ENCODE peak calls at places on chromosomes 7 and 10, in seven cellular contexts. F is GM23338, K is heart left ventricle, A is fibroblast of lung, W is WERI-Rb-1, J is PC-9, T is cardiac muscle cell. Z is an unnamed sample.
A peak's percentile ranks its signal among the peaks of the same experiment; 100 is the strongest.

GRCh38 chr10:114290038-114290437 is 51.0 kb downstream of the VWA2 start:
- DNase-seq in F (no peak), K (peak; percentile 59), A (no peak), W (no peak), J (no peak), T (no peak), Z (no peak)

GRCh38 chr7:111735661-111736323 is 173.5 kb upstream of the IMMP2L start:
- DNase-seq in F (peak; percentile 87), K (no peak), A (peak; percentile 58), W (peak; percentile 56), J (peak; percentile 56), T (peak; percentile 66), Z (peak; percentile 86)

GRCh38 chr7:150357277-150357676 is 11.3 kb upstream of the REPIN1 start:
- DNase-seq in F (no peak), K (no peak), A (no peak), W (peak; percentile 82), J (no peak), T (no peak), Z (no peak)

GRCh38 chr7:82542665-82543064 is 99.1 kb upstream of the CACNA2D1 start:
- DNase-seq in F (no peak), K (no peak), A (peak; percentile 97), W (no peak), J (no peak), T (no peak), Z (no peak)

GRCh38 chr7:45088821-45089313 is at the start of gene NACAD:
- DNase-seq in F (peak; percentile 53), K (no peak), A (peak; percentile 28), W (peak; percentile 54), J (no peak), T (peak; percentile 28), Z (no peak)

GRCh38 chr7:111409714-111410422 is 152.4 kb downstream of the IMMP2L start:
- DNase-seq in F (peak; percentile 29), K (no peak), A (peak; percentile 78), W (no peak), J (no peak), T (no peak), Z (no peak)

GRCh38 chr10:45425628-45426563 is 51.9 kb downstream of the ALOX5 start:
- DNase-seq in F (no peak), K (no peak), A (peak; percentile 16), W (peak; percentile 86), J (peak; percentile 75), T (no peak), Z (peak; percentile 47)

GRCh38 chr10:131477457-131478205 is 166.1 kb upstream of the TCERG1L start:
- DNase-seq in F (peak; percentile 7), K (no peak), A (no peak), W (no peak), J (no peak), T (no peak), Z (peak; percentile 59)

GRCh38 chr10:1853801-1854200 is 116.5 kb upstream of the ADARB2 start:
- DNase-seq in F (no peak), K (no peak), A (no peak), W (no peak), J (no peak), T (no peak), Z (no peak)

GRCh38 chr10:110074298-110074697 is 66.5 kb downstream of the ADD3 start:
- DNase-seq in F (no peak), K (no peak), A (no peak), W (no peak), J (no peak), T (peak; percentile 42), Z (no peak)

GRCh38 chr7:122626785-122627184 is 72.1 kb downstream of the RNF133 start:
- DNase-seq in F (no peak), K (no peak), A (no peak), W (no peak), J (no peak), T (no peak), Z (no peak)

GRCh38 chr7:120272261-120272895 is 597 bp upstream of the KCND2 start:
- DNase-seq in F (peak; percentile 92), K (no peak), A (peak; percentile 45), W (peak; percentile 30), J (peak; percentile 44), T (peak; percentile 70), Z (peak; percentile 74)

DNA sequence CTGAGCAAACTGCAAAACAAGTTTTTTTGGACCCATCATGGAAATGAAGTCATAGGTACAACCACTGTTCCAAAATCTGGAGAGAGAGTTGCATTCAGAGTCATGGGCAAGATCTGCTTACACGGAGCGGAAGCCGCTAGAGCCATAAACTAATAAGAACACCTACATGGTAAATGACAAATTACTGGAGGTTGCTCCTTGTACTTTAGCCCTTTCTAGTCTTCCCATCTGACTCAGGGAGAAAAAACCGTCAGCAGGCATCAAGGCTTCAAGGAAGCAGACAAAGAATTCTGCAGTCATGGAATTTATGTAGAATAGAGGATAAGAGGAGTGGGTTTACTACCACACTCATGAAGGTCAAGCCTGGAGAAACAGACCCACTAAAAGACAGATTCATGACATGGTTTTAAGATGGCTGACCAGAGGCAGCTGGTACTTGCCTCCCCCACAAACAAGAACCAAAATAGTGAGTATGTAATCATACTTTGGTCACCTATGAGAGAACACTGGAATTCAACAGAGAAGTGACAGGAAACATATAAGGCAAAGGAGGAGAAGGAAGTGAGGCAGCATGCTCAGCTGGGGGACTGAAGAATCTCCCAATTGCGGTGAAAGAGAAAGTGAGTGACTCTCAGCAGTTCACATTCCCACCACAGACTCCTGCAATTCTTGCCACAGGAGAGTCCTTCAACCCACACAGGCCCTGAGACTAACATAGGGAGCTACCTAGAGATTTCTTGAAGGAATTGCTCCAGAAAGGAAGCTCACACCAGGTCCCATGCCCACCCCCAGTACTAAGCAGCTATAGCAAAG is 42.4 kb upstream of the ASAH2 start:
- DNase-seq in F (no peak), K (no peak), A (no peak), W (no peak), J (no peak), T (no peak), Z (no peak)
- H3K27ac ChIP-seq in F (no peak overlapping the region), K (no peak overlapping the region), A (no peak overlapping the region), W (no peak overlapping the region), J (no peak overlapping the region), T (no peak overlapping the region), Z (no peak overlapping the region)

GRCh38 chr7:127578711-127579275 is 6.6 kb downstream of the GCC1 start:
- DNase-seq in F (no peak), K (no peak), A (no peak), W (no peak), J (no peak), T (no peak), Z (no peak)

GRCh38 chr7:127581716-127582115 is 3.7 kb downstream of the GCC1 start:
- DNase-seq in F (no peak), K (no peak), A (no peak), W (no peak), J (no peak), T (no peak), Z (no peak)

GRCh38 chr7:127580612-127581011 is 4.8 kb downstream of the GCC1 start:
- DNase-seq in F (no peak), K (no peak), A (no peak), W (no peak), J (no peak), T (no peak), Z (no peak)

GRCh38 chr7:127582361-127582760 is 3.0 kb downstream of the GCC1 start:
- DNase-seq in F (no peak), K (peak; percentile 88), A (peak; percentile 34), W (no peak), J (no peak), T (no peak), Z (no peak)

DNA sequence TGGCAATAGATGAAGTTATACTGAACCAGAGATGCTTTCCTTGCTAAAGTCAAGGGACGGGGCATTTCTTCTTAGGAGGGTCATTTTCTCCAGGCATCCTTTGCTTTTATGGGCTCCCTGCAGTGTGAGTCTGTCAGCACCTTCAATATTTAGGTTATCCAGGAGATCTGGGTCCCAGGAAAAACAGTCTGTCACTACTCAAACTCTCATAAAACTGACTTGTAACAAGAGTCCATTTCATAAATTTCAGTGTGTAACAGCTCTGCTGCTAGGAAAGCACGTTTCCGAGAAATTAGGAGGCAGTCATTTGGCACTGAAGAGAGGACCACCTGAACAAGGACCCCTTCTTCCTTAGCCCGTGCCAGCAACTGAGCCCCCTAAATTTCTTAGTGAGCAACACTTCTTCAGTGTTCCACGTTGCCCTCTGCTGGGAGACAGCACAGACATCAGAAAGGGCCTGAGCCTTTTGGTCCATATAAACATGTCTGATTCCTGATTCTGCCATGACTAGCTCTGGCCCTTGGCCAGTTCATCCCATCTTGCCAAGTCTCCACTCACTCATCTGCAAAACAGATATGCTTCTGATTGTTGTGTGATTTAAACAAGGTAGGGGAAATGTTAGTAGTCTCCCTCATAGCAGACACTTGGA is 7.2 kb downstream of the GCC1 start:
- DNase-seq in F (peak; percentile 56), K (no peak), A (peak; percentile 29), W (peak; percentile 16), J (no peak), T (no peak), Z (no peak)
- TF ChIP-seq CTCF in F (peak; percentile 51), K (no peak), A (peak; percentile 38), W (peak; percentile 51), J (no peak), T (peak; percentile 18), Z (peak; percentile 67)

GRCh38 chr10:132737390-132738048 is 48.4 kb downstream of the NKX6-2 start:
- DNase-seq in F (no peak), K (peak; percentile 78), A (no peak), W (no peak), J (no peak), T (no peak), Z (no peak)
- H3K27me3 ChIP-seq in F (no peaks in the 10 kb centered on the region), K (no peaks in the 10 kb centered on the region), A (no peaks in the 10 kb centered on the region), W (no peaks in the 10 kb centered on the region), J (no peaks in the 10 kb centered on the region), T (no peaks in the 10 kb centered on the region), Z (no peaks in the 10 kb centered on the region)

GRCh38 chr7:27737178-27737577 is 2.8 kb upstream of the TAX1BP1 start:
- DNase-seq in F (no peak), K (no peak), A (no peak), W (no peak), J (no peak), T (no peak), Z (no peak)

GRCh38 chr7:27737591-27737990 is 2.4 kb upstream of the TAX1BP1 start:
- DNase-seq in F (no peak), K (no peak), A (no peak), W (no peak), J (peak; percentile 90), T (no peak), Z (no peak)

GRCh38 chr7:27740449-27741086 is 606 bp downstream of the TAX1BP1 start:
- DNase-seq in F (peak; percentile 97), K (peak; percentile 89), A (peak; percentile 69), W (peak; percentile 89), J (peak; percentile 97), T (peak; percentile 86), Z (peak; percentile 98)

GRCh38 chr7:27739914-27740448 is at the start of gene TAX1BP1:
- DNase-seq in F (peak; percentile 95), K (peak; percentile 98), A (peak; percentile 93), W (peak; percentile 95), J (peak; percentile 91), T (peak; percentile 95), Z (peak; percentile 97)

DNA sequence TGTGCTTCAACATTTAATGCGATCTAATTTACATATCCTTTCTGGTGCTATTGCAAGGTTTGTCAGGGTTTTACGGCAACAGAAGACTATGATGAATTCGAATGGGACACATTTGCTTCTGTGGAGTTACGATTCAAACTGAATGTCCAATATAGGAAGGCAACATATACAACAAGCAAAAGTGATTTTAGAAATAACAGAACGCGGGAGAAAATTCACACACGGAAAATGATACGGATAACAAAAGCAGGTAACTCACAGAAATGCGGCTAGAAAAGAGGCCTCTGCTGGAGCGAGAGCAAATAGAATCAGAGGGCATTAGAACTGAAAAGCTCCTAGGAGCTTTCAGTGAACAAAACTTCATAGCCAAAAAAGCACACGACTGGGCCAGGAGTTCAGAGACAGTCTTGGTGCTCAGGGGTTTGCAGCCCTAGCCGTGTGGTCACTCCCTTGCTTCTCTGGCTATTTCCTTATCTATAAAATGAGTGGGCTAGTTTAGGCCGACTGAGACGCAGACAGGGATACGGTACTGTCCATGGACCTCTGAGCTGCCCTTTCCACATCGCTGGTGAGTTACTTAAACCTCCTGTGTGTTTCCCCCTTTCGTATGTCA is 555 bp upstream of the TAX1BP1 start:
- DNase-seq in F (no peak), K (no peak), A (peak; percentile 73), W (no peak), J (no peak), T (no peak), Z (no peak)
- H3K27ac ChIP-seq in F (peak overlapping the region; percentile 97), K (peak overlapping the region; percentile 96), A (peak overlapping the region; percentile 100), W (peak overlapping the region; percentile 89), J (peak overlapping the region; percentile 84), T (peak overlapping the region; percentile 89), Z (peak overlapping the region; percentile 79)

Z was measured in endodermal cell.